ENCODE peak calls at places on chromosome 5, in eight cellular contexts. N, R, V, Q, I, D, L and M are unnamed samples.

GRCh38 chr5:125976421-125977060 is 446.7 kb upstream of the GRAMD2B start:
- DNase-seq in N (no peak), R (no peak), V (no peak), Q (no peak), I (no peak), D (no peak), L (peak), M (no peak)

GRCh38 chr5:54573783-54574485 is 56.4 kb downstream of the SNX18 start:
- DNase-seq in N (no peak), R (no peak), V (no peak), Q (no peak), I (no peak), D (no peak), L (no peak), M (no peak)

GRCh38 chr5:62340392-62340791 is 34.4 kb downstream of the KIF2A start:
- DNase-seq in N (peak), R (no peak), V (no peak), Q (no peak), I (no peak), D (no peak), L (peak), M (no peak)

GRCh38 chr5:125261505-125262250 is 515.2 kb upstream of the ZNF608 start:
- DNase-seq in N (no peak), R (no peak), V (no peak), Q (no peak), I (no peak), D (no peak), L (no peak), M (no peak)

GRCh38 chr5:119991645-119992044 is 362.3 kb downstream of the FAM170A start:
- DNase-seq in N (no peak), R (no peak), V (no peak), Q (no peak), I (no peak), D (no peak), L (no peak), M (no peak)

GRCh38 chr5:176642675-176643490 is 4.4 kb upstream of the TSPAN17 start:
- DNase-seq in N (no peak), R (no peak), V (no peak), Q (no peak), I (no peak), D (no peak), L (no peak), M (no peak)

GRCh38 chr5:44001675-44002380 is 387.4 kb downstream of the FGF10 start:
- DNase-seq in N (no peak), R (no peak), V (no peak), Q (no peak), I (no peak), D (no peak), L (peak), M (no peak)

GRCh38 chr5:91386120-91386519 is 3.0 kb upstream of the ARRDC3 start:
- DNase-seq in N (no peak), R (no peak), V (no peak), Q (no peak), I (peak), D (no peak), L (no peak), M (no peak)

GRCh38 chr5:176741566-176742211 is 68.7 kb upstream of the UNC5A start:
- DNase-seq in N (no peak), R (no peak), V (peak), Q (no peak), I (no peak), D (no peak), L (no peak), M (no peak)

GRCh38 chr5:138449501-138450239 is 10.8 kb downstream of the REEP2 start:
- DNase-seq in N (peak), R (peak), V (peak), Q (peak), I (peak), D (peak), L (peak), M (peak)

GRCh38 chr5:2185646-2186471 is 303.1 kb upstream of the IRX4 start:
- DNase-seq in N (no peak), R (no peak), V (no peak), Q (peak), I (no peak), D (peak), L (no peak), M (no peak)

GRCh38 chr5:33788922-33789321 is 102.9 kb downstream of the ADAMTS12 start:
- DNase-seq in N (peak), R (no peak), V (no peak), Q (no peak), I (peak), D (no peak), L (peak), M (no peak)

GRCh38 chr5:132190161-132190817 is 37.4 kb downstream of the P4HA2 start:
- DNase-seq in N (peak), R (no peak), V (peak), Q (no peak), I (peak), D (no peak), L (peak), M (no peak)

GRCh38 chr5:93893050-93893449 is 151.7 kb upstream of the POU5F2 start:
- DNase-seq in N (no peak), R (no peak), V (no peak), Q (no peak), I (no peak), D (no peak), L (no peak), M (no peak)

GRCh38 chr5:93890657-93891056 is 149.3 kb upstream of the POU5F2 start:
- DNase-seq in N (no peak), R (no peak), V (no peak), Q (no peak), I (peak), D (no peak), L (no peak), M (no peak)

GRCh38 chr5:93892481-93892880 is 151.1 kb upstream of the POU5F2 start:
- DNase-seq in N (no peak), R (no peak), V (no peak), Q (no peak), I (peak), D (no peak), L (no peak), M (no peak)

GRCh38 chr5:93891491-93892480 is 150.4 kb upstream of the POU5F2 start:
- DNase-seq in N (no peak), R (no peak), V (no peak), Q (no peak), I (peak), D (no peak), L (no peak), M (no peak)

GRCh38 chr5:93894471-93895354 is 153.3 kb upstream of the POU5F2 start:
- DNase-seq in N (peak), R (no peak), V (no peak), Q (no peak), I (no peak), D (no peak), L (peak), M (no peak)
- TF ChIP-seq CTCF in N (peak), R (peak), V (no peak), Q (no peak), I (peak), D (no peak), L (peak), M (peak)

GRCh38 chr5:112552791-112553190 is 133.7 kb upstream of the EPB41L4A start:
- DNase-seq in N (peak), R (no peak), V (no peak), Q (no peak), I (no peak), D (no peak), L (no peak), M (no peak)
- TF ChIP-seq CTCF in N (no peak), R (no peak), V (no peak), Q (no peak), I (no peak), D (no peak), L (no peak), M (no peak)

DNA sequence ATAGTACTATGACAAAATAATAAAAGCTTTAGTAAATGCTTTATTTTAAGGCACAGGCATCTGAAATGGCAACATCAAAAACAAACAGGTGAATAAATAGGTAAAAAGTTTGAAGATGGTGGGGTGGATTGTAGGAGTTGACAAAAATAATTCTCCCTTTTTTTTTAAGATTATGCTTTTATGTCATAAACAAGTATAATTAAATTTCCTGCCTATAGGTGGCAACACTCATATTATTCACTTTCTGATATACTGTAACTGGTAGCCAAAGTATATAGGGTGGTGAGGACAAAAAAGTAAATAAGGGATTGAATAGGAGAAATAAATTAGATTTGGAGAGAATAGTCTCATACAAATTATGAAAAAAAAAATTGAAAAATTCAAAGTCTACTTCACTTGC is 120.0 kb upstream of the ACOT12 start:
- DNase-seq in N (peak), R (no peak), V (no peak), Q (no peak), I (no peak), D (no peak), L (peak), M (no peak)
- TF ChIP-seq CTCF in N (peak), R (peak), V (peak), Q (peak), I (peak), D (no peak), L (peak), M (peak)

GRCh38 chr5:60295423-60295822 is 401.9 kb upstream of the PDE4D start:
- DNase-seq in N (peak), R (no peak), V (no peak), Q (no peak), I (peak), D (peak), L (peak), M (no peak)
- TF ChIP-seq CTCF in N (peak), R (peak), V (peak), Q (no peak), I (peak), D (no peak), L (peak), M (no peak)